ENCODE peak calls at places on chromosomes 1 and 21, in nine cellular contexts. E is brain microvascular endothelial cell, V is neural crest cell, C is GM13976, N is MCF 10A, W is astrocyte of the spinal cord, S is progenitor cell of endocrine pancreas, G is lower lobe of right lung, T is mammary epithelial cell. J is an unnamed sample.

GRCh38 chr1:226678701-226679100 is 60.4 kb downstream of the ITPKB start:
- DNase-seq in N (no peak), E (no peak), G (no peak), C (no peak), T (no peak), S (no peak), V (no peak), W (no peak), J (peak)

GRCh38 chr1:212791261-212791675 is 309 bp downstream of the NSL1 start:
- DNase-seq in C (no peak), G (no peak), S (no peak), V (no peak), E (peak), N (peak), T (peak), W (no peak), J (no peak)

GRCh38 chr21:45670731-45671130 is 27.2 kb downstream of the PCBP3 start:
- DNase-seq in C (no peak), G (no peak), V (no peak), S (no peak), T (no peak), W (no peak), E (no peak), N (no peak), J (no peak)

GRCh38 chr1:202615501-202616354 is 94.5 kb downstream of the SYT2 start:
- DNase-seq in N (peak), W (peak), T (no peak), C (peak), E (peak), G (no peak), V (no peak), S (no peak), J (peak)

GRCh38 chr1:235781807-235782206 is 84.9 kb downstream of the LYST start:
- DNase-seq in N (no peak), E (no peak), W (no peak), G (no peak), V (no peak), S (no peak), C (no peak), T (no peak), J (no peak)

GRCh38 chr1:171207377-171207776 is 22.3 kb downstream of the FMO2 start:
- DNase-seq in V (no peak), G (no peak), E (no peak), T (no peak), N (no peak), W (no peak), C (no peak), S (no peak), J (no peak)

GRCh38 chr1:198018529-198018928 is 101.4 kb downstream of the LHX9 start:
- DNase-seq in S (no peak), N (peak), C (no peak), W (peak), T (peak), E (peak), G (no peak), V (no peak), J (peak)

GRCh38 chr1:248823517-248824001 is 2.2 kb downstream of the SH3BP5L start:
- DNase-seq in C (no peak), T (no peak), N (no peak), V (no peak), W (peak), S (no peak), G (no peak), E (no peak), J (no peak)

GRCh38 chr1:36450919-36451305 is 661 bp upstream of the OSCP1 start:
- DNase-seq in W (no peak), C (no peak), N (no peak), T (no peak), E (no peak), V (no peak), G (no peak), S (no peak), J (no peak)

GRCh38 chr21:43269461-43269860 is 100.7 kb downstream of the CRYAA start:
- DNase-seq in N (peak), V (no peak), W (no peak), C (peak), T (no peak), E (no peak), G (peak), S (no peak), J (peak)

GRCh38 chr1:154276797-154277196 is 4.4 kb downstream of the HAX1 start:
- DNase-seq in N (no peak), V (no peak), W (no peak), T (no peak), E (no peak), G (no peak), C (no peak), S (no peak), J (peak)

GRCh38 chr1:23249785-23250184 is 32.5 kb upstream of the HTR1D start:
- DNase-seq in G (no peak), E (no peak), S (no peak), V (no peak), T (no peak), W (peak), C (no peak), N (no peak), J (no peak)

GRCh38 chr1:234604726-234605492 is 5.1 kb downstream of the IRF2BP2 start:
- DNase-seq in V (no peak), N (peak), C (no peak), S (no peak), W (peak), G (no peak), T (peak), E (no peak), J (no peak)

GRCh38 chr1:162548170-162548569 is 13.4 kb upstream of the UAP1 start:
- DNase-seq in V (no peak), G (no peak), C (no peak), T (peak), N (peak), S (no peak), W (peak), E (no peak), J (no peak)

GRCh38 chr1:234962340-234962989 is 166.2 kb downstream of the TOMM20 start:
- DNase-seq in W (peak), G (no peak), S (no peak), T (peak), E (peak), N (peak), V (no peak), C (peak), J (peak)

GRCh38 chr1:56803561-56804156 is 15.5 kb downstream of the FYB2 start:
- DNase-seq in G (no peak), C (no peak), T (peak), V (peak), W (no peak), E (no peak), N (peak), S (no peak), J (peak)

GRCh38 chr1:204410764-204411450 is 710 bp downstream of the PPP1R15B start:
- DNase-seq in V (no peak), N (peak), C (no peak), G (peak), E (peak), T (peak), W (peak), S (no peak), J (peak)

GRCh38 chr1:204084247-204084772 is 11.4 kb downstream of the SOX13 start:
- DNase-seq in S (peak), N (no peak), C (no peak), T (no peak), W (no peak), V (no peak), G (peak), E (no peak), J (no peak)

DNA sequence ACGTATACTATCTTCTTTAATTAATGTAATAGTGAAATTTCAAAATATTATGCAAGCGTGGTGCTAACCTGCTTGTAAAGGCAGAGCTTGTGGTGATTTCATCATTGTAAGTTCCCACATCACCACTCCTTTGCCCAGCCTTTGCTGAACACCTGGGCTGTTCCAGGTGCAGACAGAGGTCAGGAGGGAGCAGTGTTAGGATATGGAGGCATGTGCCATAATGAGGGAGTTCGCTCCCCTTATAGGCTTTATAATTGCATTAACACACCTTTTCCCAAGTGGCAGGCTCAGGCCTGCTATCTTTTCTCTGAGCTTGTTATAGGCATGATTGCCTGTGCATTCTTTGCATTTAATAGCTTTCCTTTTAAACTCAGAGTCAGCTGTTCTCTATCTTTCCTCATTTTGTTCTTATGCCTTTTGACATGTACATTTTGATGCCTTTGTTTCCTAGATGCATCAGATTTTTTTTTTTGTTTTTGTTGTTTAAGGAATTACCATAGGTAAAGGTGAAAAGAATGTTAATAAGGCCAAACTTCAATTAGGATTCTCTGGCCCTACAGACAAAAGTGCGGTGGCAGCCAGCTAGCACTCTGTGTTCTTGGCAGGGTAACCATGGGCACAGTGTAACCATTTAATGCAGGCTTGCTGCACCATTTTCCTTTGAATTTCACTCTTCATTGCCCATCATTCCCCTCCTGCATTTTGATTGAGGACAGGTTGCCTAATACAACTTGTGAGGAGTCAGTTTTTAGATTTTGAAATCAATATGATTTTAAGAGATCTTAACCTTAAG is 12.6 kb downstream of the NPL start:
- DNase-seq in S (no peak), W (no peak), C (no peak), E (no peak), T (peak), V (no peak), G (no peak), N (peak), J (no peak)
- TF ChIP-seq CTCF in S (no peak), W (no peak), C (no peak), E (no peak), T (no peak), V (no peak), G (no peak), N (no peak), J (no peak)

DNA sequence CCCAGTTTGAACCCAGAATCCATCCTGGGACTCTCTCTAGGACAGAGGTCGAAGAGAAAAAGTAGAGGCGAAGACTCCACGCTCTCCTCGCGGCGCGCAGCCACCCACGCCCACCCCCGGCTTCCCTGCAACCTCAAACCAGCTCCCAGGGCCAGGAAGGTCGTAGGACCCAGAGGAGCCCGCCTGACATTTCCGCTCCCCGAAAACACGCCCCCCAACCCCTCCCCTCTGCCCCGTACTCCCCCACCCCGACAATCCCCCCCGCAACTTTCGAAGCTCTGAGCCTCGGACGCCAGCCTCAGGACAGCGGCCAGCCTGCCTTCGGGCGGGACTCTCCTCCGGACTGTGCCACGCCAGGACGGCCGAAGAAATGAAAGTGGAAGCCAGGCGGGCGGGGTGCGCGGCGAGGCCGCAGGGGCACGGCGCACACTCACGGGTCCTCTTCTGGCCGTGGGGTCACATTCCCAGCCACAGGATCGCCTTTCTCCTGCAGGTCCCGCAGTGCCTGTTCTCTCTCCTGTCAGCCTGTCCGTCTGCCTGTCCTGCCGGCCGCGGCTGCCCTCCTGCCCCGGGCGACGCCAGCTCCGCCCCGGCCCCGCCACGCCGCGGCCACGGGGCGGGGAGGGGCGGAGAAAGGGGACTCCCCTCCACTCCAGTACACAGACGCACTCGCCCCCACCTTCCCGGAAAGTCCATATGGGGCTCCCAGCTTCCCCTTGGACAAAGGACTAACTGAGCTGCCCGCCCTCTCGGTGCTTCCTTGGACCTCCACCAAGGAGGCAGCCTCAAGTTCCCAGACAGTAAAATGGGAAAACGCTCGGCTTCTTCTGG is at the start of gene MOB3C:
- DNase-seq in C (peak), G (peak), E (peak), V (peak), S (peak), T (peak), W (peak), N (peak), J (peak)
- TF ChIP-seq CTCF in C (no peak), G (no peak), E (no peak), V (no peak), S (no peak), T (no peak), W (no peak), N (no peak), J (no peak)

DNA sequence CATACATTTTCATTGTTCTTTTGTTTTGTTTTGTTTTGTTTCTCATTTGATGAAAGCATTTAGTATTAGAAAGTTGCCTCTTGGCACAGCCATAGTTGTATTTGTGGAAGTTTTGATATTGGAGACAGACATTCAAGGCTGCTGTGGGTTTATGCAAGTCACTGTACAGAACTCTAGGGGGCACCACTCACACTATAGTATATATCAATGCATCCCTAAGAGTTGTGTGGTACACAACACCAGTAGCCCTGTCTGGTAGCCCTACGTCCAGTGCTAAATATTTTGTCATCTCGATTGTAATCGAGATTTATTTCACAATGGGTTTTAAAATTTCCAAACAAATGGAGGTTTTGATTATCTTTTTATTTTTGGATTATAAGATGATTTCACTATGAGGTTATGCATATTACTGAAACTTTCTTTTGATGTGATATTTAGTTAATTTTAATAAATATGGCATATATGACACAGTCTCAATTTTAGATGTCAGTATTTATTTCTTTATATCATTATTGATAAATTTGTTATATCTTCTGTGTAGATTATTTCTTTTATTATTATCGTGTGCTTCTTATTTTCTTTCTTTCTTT is 112.2 kb downstream of the NR5A2 start:
- DNase-seq in W (peak), E (peak), V (no peak), G (no peak), C (peak), N (peak), S (no peak), T (peak), J (peak)
- TF ChIP-seq CTCF in W (peak), E (peak), V (peak), G (peak), C (peak), N (peak), S (peak), T (peak), J (peak)

GRCh38 chr1:150973826-150974579 is 632 bp downstream of the CERS2 start:
- DNase-seq in S (no peak), T (peak), N (peak), G (peak), E (no peak), W (no peak), V (no peak), C (peak), J (peak)
- TF ChIP-seq CTCF in S (no peak), T (no peak), N (no peak), G (no peak), E (no peak), W (no peak), V (no peak), C (no peak), J (no peak)

DNA sequence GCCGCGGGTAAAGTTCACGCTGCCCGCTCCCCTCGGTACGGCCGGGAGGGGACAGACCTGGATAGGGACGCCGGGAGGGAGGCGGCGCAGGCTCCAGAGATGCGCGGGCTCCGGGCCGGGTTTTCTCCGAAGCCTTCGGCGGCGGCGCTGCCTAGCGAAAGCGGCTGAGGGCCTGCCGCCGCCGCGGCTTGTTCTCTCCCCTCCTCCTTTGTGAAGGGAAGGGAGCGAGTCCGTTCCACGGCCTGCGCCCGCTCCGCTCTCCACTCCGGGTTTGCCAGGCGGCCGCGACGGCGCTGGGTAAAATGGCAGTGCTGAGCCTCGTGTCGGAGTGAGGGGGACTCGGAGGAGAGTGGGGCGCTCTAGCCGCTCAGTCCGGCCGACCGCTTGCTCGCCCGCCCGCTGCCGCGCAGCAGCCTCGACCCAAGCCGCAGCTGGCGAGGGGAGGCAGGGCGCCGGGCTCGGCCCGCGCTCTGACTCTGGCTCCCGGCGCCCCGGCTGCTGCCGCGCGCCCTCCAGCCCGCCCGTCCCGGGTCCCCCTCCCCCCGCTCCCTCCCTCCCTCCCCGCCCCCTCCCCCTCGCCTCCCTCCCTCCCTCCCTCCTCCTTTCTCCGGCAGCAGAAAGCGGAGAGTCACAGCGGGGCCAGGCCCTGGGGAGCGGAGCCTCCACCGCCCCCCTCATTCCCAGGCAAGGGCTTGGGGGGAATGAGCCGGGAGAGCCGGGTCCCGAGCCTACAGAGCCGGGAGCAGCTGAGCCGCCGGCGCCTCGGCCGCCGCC is at the start of gene ARID1A:
- DNase-seq in G (peak), W (peak), S (peak), N (peak), E (peak), T (peak), C (peak), V (peak), J (peak)
- TF ChIP-seq CTCF in G (peak), W (no peak), S (no peak), N (no peak), E (peak), T (no peak), C (no peak), V (peak), J (no peak)